ENCODE peak calls at places on chromosomes 12 and 14, in five cellular contexts. V is H9, S is mesenchymal stem cell, B is H1, G is trophoblast cell. U is an unnamed sample.

GRCh38 chr12:123914726-123915345 is 57.8 kb downstream of the CCDC92 start:
- DNase-seq in S (no peak), B (no peak), V (peak), G (no peak), U (no peak)

GRCh38 chr12:88503344-88503743 is 76.9 kb downstream of the KITLG start:
- DNase-seq in V (no peak), S (no peak), G (no peak), B (no peak), U (no peak)

GRCh38 chr12:11580125-11580751 is 69.2 kb upstream of the ETV6 start:
- DNase-seq in B (no peak), G (peak), S (peak), V (no peak), U (no peak)

GRCh38 chr12:3035815-3036702 is 41.1 kb upstream of the TSPAN9 start:
- DNase-seq in S (no peak), G (no peak), B (no peak), V (no peak), U (no peak)

GRCh38 chr14:102929349-102930137 is 7.1 kb downstream of the AMN start:
- DNase-seq in G (no peak), B (no peak), V (no peak), S (no peak), U (no peak)

GRCh38 chr12:2845280-2845679 is 10.4 kb upstream of the NRIP2 start:
- DNase-seq in S (peak), G (no peak), V (no peak), B (no peak), U (no peak)

GRCh38 chr12:124578854-124579253 is 11.4 kb upstream of the NCOR2 start:
- DNase-seq in V (no peak), S (no peak), B (no peak), G (no peak), U (no peak)

GRCh38 chr12:64923536-64923935 is 99.1 kb downstream of the TBC1D30 start:
- DNase-seq in V (no peak), B (no peak), S (no peak), G (no peak), U (no peak)

GRCh38 chr12:121582583-121583333 is 1.9 kb upstream of the KDM2B start:
- DNase-seq in V (peak), S (no peak), G (no peak), B (peak), U (peak)

GRCh38 chr14:72907886-72908285 is 14.0 kb upstream of the DPF3 start:
- DNase-seq in V (no peak), G (peak), B (no peak), S (peak), U (no peak)

GRCh38 chr14:105445290-105445689 is 25.7 kb downstream of the MTA1 start:
- DNase-seq in V (no peak), B (no peak), S (no peak), G (no peak), U (no peak)

GRCh38 chr14:51674294-51675002 is 22.7 kb downstream of the FRMD6 start:
- DNase-seq in G (peak), S (peak), B (no peak), V (no peak), U (no peak)

GRCh38 chr12:101172316-101172715 is 37.7 kb downstream of the SLC5A8 start:
- DNase-seq in S (no peak), G (peak), V (peak), B (peak), U (peak)

GRCh38 chr12:107760207-107760816 is 625 bp downstream of the PRDM4 start:
- DNase-seq in S (peak), B (no peak), V (peak), G (peak), U (peak)

GRCh38 chr14:61493239-61493638 is 171.9 kb downstream of the PRKCH start:
- DNase-seq in B (no peak), G (peak), V (no peak), S (peak), U (no peak)

GRCh38 chr14:34387974-34388533 is 74.0 kb downstream of the SPTSSA start:
- DNase-seq in S (no peak), B (no peak), G (no peak), V (no peak), U (no peak)

GRCh38 chr12:53726946-53727309 is 324 bp downstream of the CALCOCO1 start:
- DNase-seq in B (no peak), G (peak), V (no peak), S (peak), U (no peak)

DNA sequence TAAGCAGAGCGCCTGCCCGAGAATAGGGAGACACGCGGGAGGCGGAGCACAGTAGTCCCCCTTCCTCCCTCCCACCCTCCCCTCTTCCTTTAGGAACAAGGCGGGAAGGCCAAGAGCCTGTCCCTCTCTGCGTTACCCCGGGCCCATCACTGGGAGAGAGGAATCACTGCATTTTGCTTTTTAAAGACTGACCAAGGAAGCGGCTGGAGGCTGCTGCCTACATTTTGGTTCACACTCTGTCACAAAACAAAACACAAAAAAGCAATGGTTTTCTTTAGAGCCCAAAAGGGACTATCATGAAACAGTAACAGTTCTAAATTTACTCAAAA is 19.8 kb downstream of the STX2 start:
- DNase-seq in V (no peak), S (no peak), G (no peak), B (peak), U (no peak)
- H3K27ac ChIP-seq in V (no peak), S (no peak), G (no peak), B (no peak), U (no peak)

GRCh38 chr12:5154091-5154490 is 110.4 kb downstream of the KCNA5 start:
- DNase-seq in V (peak), G (no peak), B (peak), S (no peak), U (no peak)
- H2BK12ac ChIP-seq in V (no peak), G (no peak), B (no peak), S (no peak), U (no peak)

GRCh38 chr12:93618891-93619410 is 46.5 kb downstream of the SOCS2 start:
- DNase-seq in V (no peak), B (no peak), S (no peak), G (no peak), U (no peak)

GRCh38 chr12:93622485-93622884 is 50.0 kb downstream of the SOCS2 start:
- DNase-seq in V (no peak), G (no peak), S (no peak), B (no peak), U (no peak)

GRCh38 chr12:93626160-93626559 is 51.0 kb upstream of the CRADD start:
- DNase-seq in B (no peak), S (no peak), V (peak), G (peak), U (no peak)

GRCh38 chr12:93621986-93622385 is 49.5 kb downstream of the SOCS2 start:
- DNase-seq in S (no peak), V (no peak), G (peak), B (no peak), U (no peak)

GRCh38 chr12:93624595-93625294 is 52.3 kb downstream of the SOCS2 start:
- DNase-seq in B (no peak), G (peak), S (peak), V (peak), U (no peak)
- H2BK5ac ChIP-seq in B (no peak), G (no peak), S (no peak), V (no peak), U (no peak)

GRCh38 chr14:32258574-32258973 is 55.5 kb upstream of the RNU6-8 start:
- DNase-seq in G (no peak), V (no peak), B (no peak), S (peak), U (no peak)
- H3K27ac ChIP-seq in G (peak), V (no peak), B (no peak), S (no peak), U (no peak)

GRCh38 chr14:75542585-75543091 is 20.4 kb downstream of the BATF start:
- DNase-seq in V (no peak), S (peak), B (no peak), G (peak), U (no peak)
- H2BK12ac ChIP-seq in V (no peak), S (peak), B (no peak), G (peak), U (no peak)

GRCh38 chr12:98352835-98353234 is 162.6 kb upstream of the TMPO start:
- DNase-seq in V (no peak), S (peak), B (no peak), G (no peak), U (no peak)
- H2BK5ac ChIP-seq in V (no peak), S (no peak), B (no peak), G (no peak), U (no peak)

GRCh38 chr12:49091056-49091835 is 3.4 kb downstream of the DHH start:
- DNase-seq in V (peak), S (no peak), B (no peak), G (no peak), U (no peak)

GRCh38 chr12:49086116-49086515 is 8.5 kb downstream of the DHH start:
- DNase-seq in G (no peak), B (no peak), S (no peak), V (no peak), U (no peak)

GRCh38 chr12:49088932-49089330 is 5.7 kb downstream of the DHH start:
- DNase-seq in S (no peak), V (no peak), B (no peak), G (no peak), U (no peak)

GRCh38 chr12:49089831-49090773 is 4.5 kb downstream of the DHH start:
- DNase-seq in V (peak), B (no peak), S (peak), G (peak), U (no peak)

GRCh38 chr12:49088190-49088931 is 6.2 kb downstream of the DHH start:
- DNase-seq in V (peak), B (no peak), G (peak), S (peak), U (peak)
- H3K27ac ChIP-seq in V (no peak), B (no peak), G (no peak), S (no peak), U (no peak)

GRCh38 chr12:26297386-26298070 is 102.2 kb downstream of the SSPN start:
- DNase-seq in S (no peak), B (no peak), V (no peak), G (no peak), U (no peak)

GRCh38 chr12:26298785-26299621 is 103.6 kb downstream of the SSPN start:
- DNase-seq in B (no peak), G (peak), S (peak), V (no peak), U (no peak)

GRCh38 chr12:26292596-26292995 is 97.2 kb downstream of the SSPN start:
- DNase-seq in G (no peak), S (no peak), V (no peak), B (no peak), U (no peak)

GRCh38 chr12:26293612-26294011 is 98.2 kb downstream of the SSPN start:
- DNase-seq in B (no peak), G (no peak), V (no peak), S (no peak), U (no peak)

DNA sequence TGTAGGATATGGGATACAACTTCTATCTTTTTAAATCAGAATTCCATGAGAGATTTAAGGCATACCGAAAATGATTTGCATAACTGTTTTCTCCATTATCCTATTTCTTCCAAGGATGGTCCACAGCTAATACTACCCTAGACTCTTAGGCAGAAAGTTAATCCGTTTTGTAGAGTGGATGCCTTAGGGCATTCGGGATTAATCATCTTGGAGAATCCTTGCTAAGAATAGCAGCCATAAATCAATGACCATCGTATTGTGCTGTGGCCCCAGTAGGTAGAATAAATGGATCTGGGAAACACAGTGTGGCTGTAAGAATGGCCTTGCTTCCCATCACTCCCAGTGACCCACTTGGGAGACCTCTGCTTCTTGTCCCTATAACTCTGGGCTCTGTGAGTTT is 99.6 kb downstream of the SSPN start:
- DNase-seq in S (no peak), V (no peak), B (no peak), G (no peak), U (no peak)
- H2BK12ac ChIP-seq in S (no peak), V (no peak), B (no peak), G (no peak), U (no peak)

DNA sequence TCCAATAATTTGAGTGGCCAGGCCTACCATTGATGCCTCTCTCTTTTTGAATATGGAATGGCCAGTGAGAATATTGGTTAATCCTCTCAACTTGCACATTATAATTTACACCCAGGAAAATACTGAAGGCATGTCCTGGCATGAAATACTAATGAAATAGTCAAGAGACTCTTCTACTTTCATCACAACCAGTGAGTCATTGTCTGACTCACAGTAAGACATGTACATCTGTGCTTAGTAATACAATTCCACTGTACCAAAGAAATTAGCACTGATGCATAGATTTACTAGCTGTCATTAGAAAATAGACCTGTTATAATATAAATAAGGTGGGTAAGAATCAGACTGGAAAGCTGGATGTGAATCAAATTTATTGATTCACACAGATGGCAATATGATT is 31.6 kb downstream of the KCNC2 start:
- DNase-seq in V (no peak), B (no peak), S (peak), G (peak), U (no peak)
- H2BK5ac ChIP-seq in V (no peak), B (no peak), S (no peak), G (no peak), U (no peak)

GRCh38 chr14:50331596-50331995 is 19.5 kb downstream of the DMAC2L start:
- DNase-seq in B (no peak), V (no peak), S (no peak), G (no peak), U (no peak)

GRCh38 chr14:50335389-50335788 is 23.3 kb downstream of the DMAC2L start:
- DNase-seq in B (peak), G (peak), V (peak), S (peak), U (peak)

GRCh38 chr14:50334211-50334610 is 22.1 kb downstream of the DMAC2L start:
- DNase-seq in V (no peak), G (peak), B (no peak), S (no peak), U (no peak)

GRCh38 chr14:50335989-50336391 is 23.9 kb downstream of the DMAC2L start:
- DNase-seq in B (no peak), S (peak), V (no peak), G (no peak), U (no peak)

DNA sequence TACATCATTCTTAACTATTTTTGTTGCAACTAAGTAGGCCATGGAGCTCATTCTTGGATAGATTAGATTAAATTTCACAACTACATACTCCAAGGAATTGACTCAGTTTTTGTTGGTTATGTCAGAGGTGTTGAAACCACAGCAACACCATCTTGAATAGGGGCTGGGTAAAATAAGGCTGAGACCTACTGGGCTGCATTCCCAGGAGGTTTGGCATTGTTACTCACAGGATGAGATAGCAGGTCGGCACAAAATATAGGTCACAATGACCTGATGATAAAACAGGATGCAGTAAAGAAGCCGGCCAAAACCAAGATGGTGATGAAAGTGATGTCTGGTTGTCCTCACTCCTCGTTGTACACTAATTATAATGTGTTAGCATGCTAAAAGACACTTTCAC is 20.9 kb downstream of the DMAC2L start:
- DNase-seq in G (peak), S (peak), V (no peak), B (no peak), U (no peak)
- H3K27ac ChIP-seq in G (no peak), S (no peak), V (no peak), B (no peak), U (no peak)

U was measured in neuronal stem cell.